ENCODE peak calls at places on chromosome 9, in four cellular contexts. Q is fibroblast of pulmonary artery, I is A549, C is heart left ventricle. W is an unnamed sample.
A peak's percentile ranks its signal among the peaks of the same experiment; 100 is the strongest.

GRCh38 chr9:70081120-70081495 is 37.5 kb downstream of the MAMDC2 start:
- DNase-seq in I (no peak), Q (no peak), C (peak; percentile 24), W (peak; percentile 72)

GRCh38 chr9:69395718-69396117 is 70.7 kb downstream of the ENTREP1 start:
- DNase-seq in Q (no peak), C (no peak), I (no peak), W (no peak)

GRCh38 chr9:5851445-5851844 is 18.5 kb upstream of the ERMP1 start:
- DNase-seq in I (no peak), Q (peak; percentile 90), C (no peak), W (no peak)

GRCh38 chr9:118360036-118360435 is 655.8 kb downstream of the TLR4 start:
- DNase-seq in Q (no peak), C (no peak), I (no peak), W (no peak)

GRCh38 chr9:38339496-38339895 is 53.0 kb upstream of the ALDH1B1 start:
- DNase-seq in Q (peak; percentile 44), I (no peak), C (no peak), W (peak; percentile 23)

GRCh38 chr9:88237454-88238280 is 99.4 kb upstream of the SPATA31C2 start:
- DNase-seq in Q (no peak), I (no peak), C (no peak), W (no peak)

GRCh38 chr9:109901191-109901590 is 121.2 kb downstream of the PALM2AKAP2 start:
- DNase-seq in C (no peak), Q (peak; percentile 72), I (no peak), W (no peak)

GRCh38 chr9:16535555-16535954 is 334.9 kb downstream of the BNC2 start:
- DNase-seq in I (no peak), Q (no peak), C (no peak), W (no peak)

GRCh38 chr9:121778252-121779225 is 127.1 kb downstream of the DAB2IP start:
- DNase-seq in I (no peak), Q (peak; percentile 23), C (peak; percentile 15), W (peak; percentile 16)

GRCh38 chr9:37486616-37487544 is 1.1 kb downstream of the POLR1E start:
- DNase-seq in Q (peak; percentile 95), I (no peak), C (peak; percentile 59), W (peak; percentile 93)

GRCh38 chr9:36835271-36835996 is 198.6 kb downstream of the PAX5 start:
- DNase-seq in Q (no peak), I (no peak), C (no peak), W (no peak)

GRCh38 chr9:115164511-115164974 is 46.6 kb upstream of the TNC start:
- DNase-seq in C (no peak), I (no peak), Q (peak; percentile 28), W (peak; percentile 65)

GRCh38 chr9:107246259-107247254 is 36.5 kb upstream of the RAD23B start:
- DNase-seq in C (no peak), I (peak; percentile 43), Q (no peak), W (peak; percentile 15)

GRCh38 chr9:87118594-87118993 is 171.3 kb upstream of the GAS1 start:
- DNase-seq in Q (no peak), I (no peak), C (no peak), W (no peak)

GRCh38 chr9:131672451-131672850 is 67.4 kb downstream of the RAPGEF1 start:
- DNase-seq in Q (no peak), C (peak; percentile 54), I (no peak), W (no peak)

GRCh38 chr9:121738969-121739368 is 87.5 kb downstream of the DAB2IP start:
- DNase-seq in I (no peak), C (no peak), Q (peak; percentile 20), W (peak; percentile 44)

GRCh38 chr9:114804504-114804903 is 1.3 kb downstream of the TNFSF15 start:
- DNase-seq in I (peak; percentile 73), C (no peak), Q (peak; percentile 77), W (peak; percentile 76)

GRCh38 chr9:93193978-93194377 is 10.0 kb downstream of the WNK2 start:
- DNase-seq in I (no peak), C (no peak), Q (no peak), W (no peak)

GRCh38 chr9:93191354-93191660 is 7.4 kb downstream of the WNK2 start:
- DNase-seq in C (no peak), I (no peak), Q (no peak), W (no peak)

GRCh38 chr9:93194584-93194983 is 10.6 kb downstream of the WNK2 start:
- DNase-seq in C (no peak), Q (no peak), I (no peak), W (no peak)

GRCh38 chr9:93193373-93193725 is 9.4 kb downstream of the WNK2 start:
- DNase-seq in Q (no peak), I (no peak), C (no peak), W (no peak)

GRCh38 chr9:93192721-93193372 is 8.9 kb downstream of the WNK2 start:
- DNase-seq in I (no peak), C (no peak), Q (no peak), W (no peak)
- H3K4me3 ChIP-seq in I (no peak overlapping the region), C (no peak overlapping the region), Q (no peak overlapping the region), W (no peak overlapping the region)

GRCh38 chr9:84694248-84694647 is 24.7 kb downstream of the NTRK2 start:
- DNase-seq in C (no peak), I (no peak), Q (no peak), W (no peak)

GRCh38 chr9:84699897-84700395 is 30.4 kb downstream of the NTRK2 start:
- DNase-seq in Q (no peak), I (no peak), C (no peak), W (no peak)

GRCh38 chr9:84697042-84697441 is 27.5 kb downstream of the NTRK2 start:
- DNase-seq in C (no peak), Q (no peak), I (no peak), W (no peak)

GRCh38 chr9:84701801-84702200 is 32.3 kb downstream of the NTRK2 start:
- DNase-seq in C (no peak), I (no peak), Q (no peak), W (no peak)

DNA sequence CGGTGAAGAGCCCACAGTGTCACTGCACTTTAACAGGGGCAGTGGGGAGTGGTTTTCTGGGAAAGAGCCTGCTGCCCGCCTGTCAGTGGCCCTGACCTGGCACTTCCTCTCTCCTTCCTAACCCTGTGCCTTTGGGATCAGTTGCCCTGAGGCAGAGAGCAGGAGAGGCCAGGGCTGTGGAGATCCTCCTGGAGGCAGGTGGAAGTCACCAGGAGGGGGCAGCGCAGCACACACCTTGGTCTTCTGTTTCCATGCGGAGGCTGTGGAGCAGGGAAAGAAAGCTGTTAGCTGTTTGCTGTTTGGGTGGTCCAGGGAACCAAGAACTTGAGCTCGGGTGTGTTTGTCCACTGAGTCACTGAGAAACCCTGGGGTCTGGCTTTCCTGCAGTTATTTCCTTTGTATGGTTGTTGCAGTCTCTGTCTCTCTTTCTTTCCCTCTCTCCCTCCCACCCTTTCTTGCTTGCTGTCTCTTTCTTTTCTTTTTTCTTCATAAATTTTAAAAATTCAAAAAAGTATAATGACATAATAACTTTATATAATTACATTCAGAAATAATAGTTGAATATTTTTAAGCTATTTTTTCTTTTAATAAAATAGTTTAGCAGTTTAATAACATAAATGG is 28.1 kb downstream of the NTRK2 start:
- DNase-seq in C (peak; percentile 69), Q (peak; percentile 58), I (peak; percentile 47), W (peak; percentile 72)
- TF ChIP-seq CTCF in C (peak; percentile 50), Q (peak; percentile 66), I (peak; percentile 54), W (peak; percentile 84)

GRCh38 chr9:22446589-22446949 is at the start of gene DMRTA1:
- DNase-seq in Q (peak; percentile 59), C (peak; percentile 80), I (peak; percentile 74), W (peak; percentile 85)
- H3K4me3 ChIP-seq in Q (peak within 1 kb of the TSS; percentile 58), C (peak within 1 kb of the TSS; percentile 48), I (peak within 1 kb of the TSS; percentile 86), W (peak within 1 kb of the TSS; percentile 68)

GRCh38 chr9:135419106-135419505 is 60.5 kb upstream of the PPP1R26 start:
- DNase-seq in Q (no peak), C (no peak), I (no peak), W (no peak)

GRCh38 chr9:135418161-135418560 is 61.4 kb upstream of the PPP1R26 start:
- DNase-seq in I (no peak), Q (no peak), C (no peak), W (no peak)

GRCh38 chr9:135414293-135414692 is 65.3 kb upstream of the PPP1R26 start:
- DNase-seq in Q (no peak), C (no peak), I (no peak), W (no peak)

GRCh38 chr9:135415586-135415985 is 64.0 kb upstream of the PPP1R26 start:
- DNase-seq in I (no peak), Q (no peak), C (no peak), W (no peak)

DNA sequence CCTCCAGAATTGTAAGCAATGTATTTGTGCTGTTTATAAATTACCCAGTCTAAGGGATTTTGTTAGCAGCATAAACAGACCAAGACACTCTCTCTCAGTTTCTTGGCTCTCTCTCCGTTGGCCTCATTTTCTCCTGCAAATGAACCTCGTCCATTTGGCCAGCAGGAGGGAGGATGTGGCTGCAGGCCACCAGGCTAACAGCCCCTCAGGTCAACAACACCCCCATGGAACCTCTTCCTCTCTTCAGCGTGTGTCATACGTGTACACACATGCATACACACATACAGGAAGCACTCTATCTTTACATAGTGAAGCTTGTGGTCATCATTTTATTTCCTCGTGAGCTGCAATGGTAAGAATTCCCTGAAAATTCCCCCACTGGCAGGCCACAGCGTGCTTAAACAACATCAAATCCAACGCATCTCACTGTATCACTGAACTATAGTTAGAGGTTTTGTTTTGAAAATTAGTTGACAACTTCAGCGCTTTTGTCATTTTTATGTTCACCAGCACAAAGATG is 62.8 kb upstream of the PPP1R26 start:
- DNase-seq in C (no peak), Q (no peak), I (no peak), W (no peak)
- TF ChIP-seq CTCF in C (no peak), Q (no peak), I (no peak), W (no peak)

DNA sequence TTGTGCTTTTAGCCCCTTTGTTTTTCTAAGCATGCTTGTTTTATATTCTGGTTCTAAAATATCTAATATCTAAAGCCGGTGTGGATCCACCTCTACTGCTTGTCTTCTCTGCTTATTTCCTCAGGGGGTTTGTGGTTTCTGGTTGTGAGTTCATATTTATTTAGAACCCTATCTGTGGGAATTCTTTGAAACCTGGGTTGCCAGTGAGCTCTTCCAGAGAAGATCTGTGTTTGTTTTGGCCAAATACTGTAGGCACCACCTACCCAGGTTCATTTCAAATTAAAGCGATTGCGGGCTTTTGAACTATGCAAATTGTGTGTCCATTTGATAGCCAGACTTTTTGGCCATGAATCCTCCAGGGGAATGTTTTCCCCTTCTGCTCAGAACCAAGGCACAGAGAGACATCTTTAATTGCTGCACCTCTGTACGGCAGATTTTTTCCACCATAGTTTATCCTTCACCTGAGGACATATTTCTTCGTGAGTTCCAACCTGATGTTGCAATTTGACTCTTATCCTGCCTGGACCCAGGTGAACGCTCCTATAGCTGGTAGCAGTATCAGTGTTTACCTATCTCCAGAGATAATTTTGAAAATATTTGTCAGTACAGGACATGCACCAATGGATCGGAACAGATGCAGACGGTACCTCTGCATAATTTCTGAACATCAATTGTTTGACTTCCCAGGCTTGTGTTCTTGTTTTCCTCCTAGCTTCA is 2.3 kb upstream of the ZBTB43 start:
- DNase-seq in C (peak; percentile 3), I (no peak), Q (no peak), W (no peak)
- H3K4me3 ChIP-seq in C (no peak overlapping the region), I (no peak overlapping the region), Q (no peak overlapping the region), W (no peak overlapping the region)

GRCh38 chr9:90874194-90874593 is 72.6 kb downstream of the SYK start:
- DNase-seq in C (no peak), I (no peak), Q (no peak), W (no peak)
- TF ChIP-seq CTCF in C (no peak), I (no peak), Q (no peak), W (peak; percentile 11)